ENCODE peak calls at places on chromosomes 7 and 10, in eight cellular contexts. A, K, O, E, Q, M, N and W are unnamed samples.

GRCh38 chr10:58727633-58728032 is 215.0 kb downstream of the BICC1 start:
- DNase-seq in A (no peak), K (no peak), O (no peak), E (no peak), Q (no peak), M (no peak), N (no peak), W (no peak)

GRCh38 chr7:45924283-45924682 is 3.2 kb upstream of the IGFBP3 start:
- DNase-seq in A (peak; percentile 81), K (no peak), O (no peak), E (no peak), Q (peak; percentile 89), M (no peak), N (peak; percentile 71), W (peak; percentile 77)

GRCh38 chr7:27189560-27190283 is 4.7 kb upstream of the HOXA11 start:
- DNase-seq in A (no peak), K (no peak), O (no peak), E (no peak), Q (no peak), M (no peak), N (no peak), W (no peak)

GRCh38 chr10:5531558-5532230 is 6.9 kb downstream of the CALML3 start:
- DNase-seq in A (no peak), K (no peak), O (no peak), E (no peak), Q (no peak), M (no peak), N (no peak), W (no peak)

GRCh38 chr10:100359529-100360150 is 12.6 kb downstream of the SCD start:
- DNase-seq in A (no peak), K (no peak), O (no peak), E (no peak), Q (no peak), M (no peak), N (no peak), W (no peak)

GRCh38 chr10:92291921-92292860 is 1.2 kb downstream of the MARCHF5 start:
- DNase-seq in A (peak; percentile 58), K (peak; percentile 84), O (no peak), E (peak; percentile 50), Q (no peak), M (peak; percentile 67), N (peak; percentile 70), W (peak; percentile 42)

GRCh38 chr7:117971581-117972244 is 98.5 kb upstream of the CTTNBP2 start:
- DNase-seq in A (no peak), K (no peak), O (no peak), E (no peak), Q (no peak), M (no peak), N (no peak), W (no peak)

GRCh38 chr10:133325761-133326463 is 10.8 kb downstream of the CALY start:
- DNase-seq in A (no peak), K (no peak), O (no peak), E (no peak), Q (no peak), M (peak; percentile 42), N (no peak), W (no peak)

GRCh38 chr10:102414749-102415148 is 3.8 kb downstream of the PSD start:
- DNase-seq in A (no peak), K (no peak), O (no peak), E (no peak), Q (no peak), M (no peak), N (no peak), W (no peak)

GRCh38 chr10:119306514-119306951 is 99.2 kb downstream of the GRK5 start:
- DNase-seq in A (peak; percentile 58), K (peak; percentile 91), O (no peak), E (no peak), Q (no peak), M (peak; percentile 83), N (no peak), W (no peak)

GRCh38 chr10:15545266-15545665 is 174.2 kb upstream of the FAM171A1 start:
- DNase-seq in A (no peak), K (no peak), O (no peak), E (no peak), Q (no peak), M (no peak), N (no peak), W (no peak)

GRCh38 chr10:15545884-15546283 is 173.8 kb downstream of the ITGA8 start:
- DNase-seq in A (no peak), K (no peak), O (no peak), E (no peak), Q (no peak), M (no peak), N (no peak), W (no peak)

GRCh38 chr10:15546606-15547005 is 173.1 kb downstream of the ITGA8 start:
- DNase-seq in A (no peak), K (no peak), O (no peak), E (no peak), Q (no peak), M (no peak), N (no peak), W (no peak)

GRCh38 chr10:15542817-15543216 is 171.7 kb upstream of the FAM171A1 start:
- DNase-seq in A (no peak), K (no peak), O (no peak), E (no peak), Q (no peak), M (no peak), N (no peak), W (no peak)

DNA sequence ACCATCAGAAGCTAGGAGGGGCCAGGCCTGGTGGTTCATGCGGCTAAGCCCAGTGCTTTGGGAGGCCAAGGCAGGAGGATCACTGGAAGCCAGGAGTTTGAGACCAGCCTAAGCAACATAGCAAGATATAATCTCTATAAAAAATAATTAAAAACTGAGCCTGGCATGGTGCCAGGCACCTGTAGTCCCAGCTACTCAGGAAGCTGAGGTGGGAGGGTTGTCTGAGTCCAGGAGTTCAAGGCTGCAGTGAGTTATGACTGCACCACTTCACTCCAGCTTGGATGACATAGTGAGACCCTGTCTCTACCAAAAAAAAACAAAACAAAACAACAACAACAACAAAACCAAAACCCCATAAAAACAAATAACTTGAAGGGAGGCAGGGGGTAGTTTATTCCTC is 172.9 kb upstream of the FAM171A1 start:
- DNase-seq in A (no peak), K (no peak), O (no peak), E (no peak), Q (no peak), M (no peak), N (no peak), W (no peak)
- TF ChIP-seq CTCF in A (no peak), K (no peak), O (no peak), E (no peak), Q (no peak), M (no peak), N (no peak), W (no peak)

GRCh38 chr7:158567153-158567603 is 20.4 kb downstream of the PTPRN2 start:
- DNase-seq in A (no peak), K (no peak), O (no peak), E (no peak), Q (no peak), M (no peak), N (no peak), W (no peak)
- TF ChIP-seq CTCF in A (no peak), K (no peak), O (no peak), E (no peak), Q (no peak), M (no peak), N (no peak), W (no peak)

GRCh38 chr7:44486693-44487092 is 3.8 kb downstream of the NUDCD3 start:
- DNase-seq in A (peak; percentile 69), K (no peak), O (no peak), E (no peak), Q (no peak), M (no peak), N (peak; percentile 52), W (peak; percentile 17)
- TF ChIP-seq CTCF in A (peak; percentile 38), K (no peak), O (no peak), E (no peak), Q (peak; percentile 17), M (no peak), N (no peak), W (peak; percentile 12)

GRCh38 chr10:70558871-70559810 is 43.4 kb downstream of the PRF1 start:
- DNase-seq in A (peak; percentile 47), K (peak; percentile 60), O (peak; percentile 19), E (no peak), Q (no peak), M (peak; percentile 77), N (peak; percentile 58), W (peak; percentile 45)
- TF ChIP-seq CTCF in A (peak; percentile 68), K (peak; percentile 41), O (peak; percentile 48), E (no peak), Q (peak; percentile 58), M (peak; percentile 37), N (peak; percentile 55), W (peak; percentile 84)

DNA sequence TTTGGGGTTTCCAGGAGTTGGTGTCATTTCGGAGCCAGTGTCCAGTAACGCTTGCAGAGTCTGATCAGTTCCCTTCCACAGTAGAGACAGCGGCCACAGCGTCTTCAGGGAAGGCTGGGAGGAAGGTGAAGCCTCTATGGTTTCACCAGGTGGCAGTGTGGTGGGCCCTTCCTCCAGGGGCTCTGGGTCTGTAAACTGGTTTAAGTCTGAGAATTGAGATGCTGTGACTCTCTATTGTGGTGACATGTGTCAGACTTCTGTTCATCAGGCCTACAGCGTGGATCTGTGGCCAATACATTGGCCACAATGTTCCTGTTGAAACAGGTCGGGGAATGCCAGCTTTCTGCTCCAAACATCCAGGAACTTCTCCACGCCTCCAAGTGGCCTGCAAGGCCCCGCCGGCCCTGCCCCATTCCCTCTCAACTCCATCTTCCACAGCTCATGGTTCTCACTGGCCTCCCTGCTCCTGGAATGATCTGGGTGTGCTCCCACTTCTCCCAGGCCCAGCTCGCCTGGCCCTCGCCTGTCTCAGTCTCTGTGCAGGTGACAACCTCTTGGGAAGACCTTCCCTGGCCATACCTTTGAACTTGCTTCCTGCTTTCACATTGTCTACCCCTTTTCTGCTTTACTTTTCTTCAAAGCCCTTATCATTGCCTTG is 124.5 kb upstream of the FAM20C start:
- DNase-seq in A (peak; percentile 7), K (no peak), O (no peak), E (no peak), Q (no peak), M (no peak), N (no peak), W (no peak)
- TF ChIP-seq CTCF in A (no peak), K (no peak), O (no peak), E (no peak), Q (peak; percentile 24), M (no peak), N (peak; percentile 0), W (peak; percentile 36)

GRCh38 chr7:33459340-33459751 is 330.0 kb downstream of the BBS9 start:
- DNase-seq in A (peak; percentile 52), K (peak; percentile 34), O (no peak), E (no peak), Q (no peak), M (no peak), N (peak; percentile 80), W (peak; percentile 55)
- TF ChIP-seq CTCF in A (peak; percentile 64), K (peak; percentile 39), O (no peak), E (no peak), Q (peak; percentile 46), M (no peak), N (peak; percentile 63), W (peak; percentile 76)